ENCODE peak calls at places on chromosomes 4 and X, in six cellular contexts. D is Kasumi-1, X is ACHN, F is pancreas, W is HEK293T, E is H7. T is an unnamed sample.

GRCh38 chrX:51834076-51834475 is 59.3 kb upstream of the MAGED1 start:
- DNase-seq in E (no peak), D (no peak), F (no peak), W (no peak), X (no peak), T (no peak)

GRCh38 chr4:128831526-128832252 is 22.2 kb downstream of the JADE1 start:
- DNase-seq in E (peak; percentile 40), X (no peak), D (no peak), W (peak; percentile 23), F (no peak), T (peak; percentile 42)

GRCh38 chr4:138222041-138222440 is 20.1 kb downstream of the SLC7A11 start:
- DNase-seq in X (no peak), W (peak; percentile 7), E (no peak), D (no peak), F (peak; percentile 17), T (peak; percentile 25)

GRCh38 chrX:33273521-33273920 is 62.2 kb upstream of the DMD start:
- DNase-seq in E (no peak), D (no peak), W (no peak), F (no peak), X (no peak), T (no peak)

GRCh38 chr4:144174401-144175067 is 34.0 kb upstream of the GYPA start:
- DNase-seq in E (peak; percentile 18), D (peak; percentile 71), W (peak; percentile 30), F (no peak), X (peak; percentile 60), T (no peak)

GRCh38 chr4:42048394-42048793 is 58.1 kb downstream of the SLC30A9 start:
- DNase-seq in E (no peak), X (no peak), F (no peak), D (no peak), W (no peak), T (no peak)

GRCh38 chrX:112687189-112687691 is 7.5 kb upstream of the LHFPL1 start:
- DNase-seq in F (no peak), X (no peak), D (no peak), W (no peak), E (no peak), T (no peak)

GRCh38 chr4:2071252-2071911 is 12.3 kb downstream of the NAT8L start:
- DNase-seq in D (no peak), F (peak; percentile 31), X (no peak), E (peak; percentile 74), W (no peak), T (no peak)

GRCh38 chr4:166017804-166018203 is 144.8 kb downstream of the TLL1 start:
- DNase-seq in D (no peak), E (no peak), X (no peak), F (no peak), W (no peak), T (no peak)

GRCh38 chr4:2291705-2292651 is 30.1 kb upstream of the MXD4 start:
- DNase-seq in F (no peak), D (no peak), E (peak; percentile 46), W (no peak), X (no peak), T (peak; percentile 22)

GRCh38 chr4:1598206-1598605 is 85.9 kb downstream of the FAM53A start:
- DNase-seq in W (no peak), F (no peak), E (peak; percentile 61), D (no peak), X (no peak), T (no peak)

GRCh38 chr4:36841583-36842326 is 402.8 kb upstream of the NWD2 start:
- DNase-seq in F (no peak), X (no peak), E (no peak), W (no peak), D (no peak), T (no peak)

T was measured in WERI-Rb-1.